ENCODE peak calls at places on chromosomes 3 and 15, in four cellular contexts. A is Peyer's patch; D is NCI-H1105 treated with DMSO at 0.1 percent for 48 hours; X is activated CD8-positive, alpha-beta memory T cell treated with anti-CD3 and anti-CD28 coated beads for 24 hours. J is an unnamed sample.

GRCh38 chr3:51500632-51501131 is 867 bp upstream of the DCAF1 start:
- DNase-seq in A (peak), D (no peak), X (no peak), J (no peak)

GRCh38 chr3:99286266-99286845 is 352.0 kb upstream of the COL8A1 start:
- DNase-seq in A (no peak), D (peak), X (no peak), J (peak)

GRCh38 chr15:34330279-34330678 is 7.3 kb downstream of the SLC12A6 start:
- DNase-seq in A (no peak), D (no peak), X (no peak), J (no peak)

GRCh38 chr3:148205945-148206845 is 491.5 kb upstream of the AGTR1 start:
- DNase-seq in A (no peak), D (no peak), X (no peak), J (no peak)

GRCh38 chr15:98292442-98293240 is 332.1 kb downstream of the ARRDC4 start:
- DNase-seq in A (no peak), D (no peak), X (peak), J (peak)

GRCh38 chr15:78676424-78677110 is 35.6 kb upstream of the CHRNB4 start:
- DNase-seq in A (no peak), D (no peak), X (no peak), J (no peak)

GRCh38 chr3:185280572-185281365 is 26.9 kb upstream of the EHHADH start:
- DNase-seq in A (no peak), D (peak), X (no peak), J (peak)

GRCh38 chr3:16079519-16079918 is 95.0 kb upstream of the GALNT15 start:
- DNase-seq in A (no peak), D (peak), X (no peak), J (peak)

GRCh38 chr3:39000008-39000450 is 51.7 kb downstream of the SCN11A start:
- DNase-seq in A (no peak), D (peak), X (no peak), J (peak)

GRCh38 chr15:83626171-83626802 is 27.6 kb upstream of the ADAMTSL3 start:
- DNase-seq in A (no peak), D (no peak), X (no peak), J (peak)

GRCh38 chr3:126816956-126817777 is 113.1 kb downstream of the CHCHD6 start:
- DNase-seq in A (no peak), D (peak), X (no peak), J (no peak)

GRCh38 chr15:83153288-83153687 is 45.8 kb downstream of the TM6SF1 start:
- DNase-seq in A (no peak), D (no peak), X (no peak), J (no peak)

GRCh38 chr15:84915011-84915958 is 30.8 kb downstream of the SLC28A1 start:
- DNase-seq in A (no peak), D (no peak), X (peak), J (peak)

GRCh38 chr15:100902436-100903190 is 16.5 kb upstream of the LRRK1 start:
- DNase-seq in A (peak), D (peak), X (no peak), J (peak)

GRCh38 chr3:38205472-38205805 is 40.1 kb downstream of the OXSR1 start:
- DNase-seq in A (no peak), D (no peak), X (no peak), J (no peak)

GRCh38 chr15:98981851-98982722 is 25.5 kb downstream of the PGPEP1L start:
- DNase-seq in A (no peak), D (no peak), X (no peak), J (no peak)

GRCh38 chr3:17132286-17133115 is 247.7 kb downstream of the PLCL2 start:
- DNase-seq in A (no peak), D (no peak), X (no peak), J (no peak)

GRCh38 chr3:171044828-171045793 is 18.6 kb upstream of the SLC2A2 start:
- DNase-seq in A (no peak), D (no peak), X (no peak), J (no peak)

GRCh38 chr15:40927497-40928346 is 1.4 kb upstream of the DLL4 start:
- DNase-seq in A (peak), D (peak), X (no peak), J (no peak)

GRCh38 chr3:124995460-124995994 is 60.3 kb downstream of the HEG1 start:
- DNase-seq in A (no peak), D (peak), X (peak), J (peak)